ENCODE peak calls at places on chromosomes 7 and 10, in nine cellular contexts. One of them, this sample, is unnamed.

GRCh38 chr7:15525652-15526263 is 36.1 kb downstream of the AGMO start:
- DNase-seq in NCI-H1417: no peak
- DNase-seq in NCI-H446: no peak
- DNase-seq in GM23338: no peak
- DNase-seq in T-helper 2 cell: no peak
- DNase-seq in neural progenitor cell: no peak
- DNase-seq in stimulated activated CD8-positive, alpha-beta memory T cell treated with anti-CD3 and anti-CD28 coated beads, Interleukin-4, amount 100 ng/mL, for 24 hours: no peak
- DNase-seq in activated CD4-positive, alpha-beta T cell treated with anti-CD3 and anti-CD28 coated beads for 4 hours: no peak
- DNase-seq in effector memory CD4-positive, alpha-beta T cell: no peak
- DNase-seq in this sample: no peak

GRCh38 chr10:59865101-59865500 is 41.3 kb downstream of the CCDC6 start:
- DNase-seq in GM23338: peak; percentile 81
- DNase-seq in NCI-H1417: peak; percentile 49
- DNase-seq in stimulated activated CD8-positive, alpha-beta memory T cell treated with anti-CD3 and anti-CD28 coated beads, Interleukin-4, amount 100 ng/mL, for 24 hours: no peak
- DNase-seq in T-helper 2 cell: no peak
- DNase-seq in neural progenitor cell: peak; percentile 33
- DNase-seq in activated CD4-positive, alpha-beta T cell treated with anti-CD3 and anti-CD28 coated beads for 4 hours: no peak
- DNase-seq in effector memory CD4-positive, alpha-beta T cell: no peak
- DNase-seq in NCI-H446: no peak
- DNase-seq in this sample: peak; percentile 25

GRCh38 chr10:36256166-36256565 is 614.1 kb upstream of the FZD8 start:
- DNase-seq in activated CD4-positive, alpha-beta T cell treated with anti-CD3 and anti-CD28 coated beads for 4 hours: no peak
- DNase-seq in stimulated activated CD8-positive, alpha-beta memory T cell treated with anti-CD3 and anti-CD28 coated beads, Interleukin-4, amount 100 ng/mL, for 24 hours: no peak
- DNase-seq in NCI-H1417: no peak
- DNase-seq in GM23338: no peak
- DNase-seq in effector memory CD4-positive, alpha-beta T cell: no peak
- DNase-seq in NCI-H446: peak; percentile 23
- DNase-seq in T-helper 2 cell: no peak
- DNase-seq in neural progenitor cell: no peak
- DNase-seq in this sample: no peak

GRCh38 chr10:58280982-58281752 is 12.2 kb downstream of the CISD1 start:
- DNase-seq in stimulated activated CD8-positive, alpha-beta memory T cell treated with anti-CD3 and anti-CD28 coated beads, Interleukin-4, amount 100 ng/mL, for 24 hours: no peak
- DNase-seq in NCI-H446: no peak
- DNase-seq in effector memory CD4-positive, alpha-beta T cell: no peak
- DNase-seq in T-helper 2 cell: no peak
- DNase-seq in neural progenitor cell: no peak
- DNase-seq in activated CD4-positive, alpha-beta T cell treated with anti-CD3 and anti-CD28 coated beads for 4 hours: no peak
- DNase-seq in GM23338: no peak
- DNase-seq in NCI-H1417: no peak
- DNase-seq in this sample: no peak

GRCh38 chr10:110221044-110221720 is 13.8 kb downstream of the MXI1 start:
- DNase-seq in neural progenitor cell: no peak
- DNase-seq in effector memory CD4-positive, alpha-beta T cell: no peak
- DNase-seq in activated CD4-positive, alpha-beta T cell treated with anti-CD3 and anti-CD28 coated beads for 4 hours: no peak
- DNase-seq in NCI-H446: no peak
- DNase-seq in stimulated activated CD8-positive, alpha-beta memory T cell treated with anti-CD3 and anti-CD28 coated beads, Interleukin-4, amount 100 ng/mL, for 24 hours: no peak
- DNase-seq in T-helper 2 cell: no peak
- DNase-seq in GM23338: no peak
- DNase-seq in NCI-H1417: no peak
- DNase-seq in this sample: no peak

GRCh38 chr10:119367841-119368549 is 160.6 kb downstream of the GRK5 start:
- DNase-seq in NCI-H446: no peak
- DNase-seq in activated CD4-positive, alpha-beta T cell treated with anti-CD3 and anti-CD28 coated beads for 4 hours: no peak
- DNase-seq in effector memory CD4-positive, alpha-beta T cell: no peak
- DNase-seq in stimulated activated CD8-positive, alpha-beta memory T cell treated with anti-CD3 and anti-CD28 coated beads, Interleukin-4, amount 100 ng/mL, for 24 hours: no peak
- DNase-seq in GM23338: no peak
- DNase-seq in NCI-H1417: no peak
- DNase-seq in T-helper 2 cell: no peak
- DNase-seq in neural progenitor cell: no peak
- DNase-seq in this sample: no peak

GRCh38 chr7:1458676-1459511 is at the start of gene MICALL2:
- DNase-seq in NCI-H446: peak; percentile 79
- DNase-seq in activated CD4-positive, alpha-beta T cell treated with anti-CD3 and anti-CD28 coated beads for 4 hours: no peak
- DNase-seq in NCI-H1417: peak; percentile 62
- DNase-seq in GM23338: no peak
- DNase-seq in effector memory CD4-positive, alpha-beta T cell: peak; percentile 17
- DNase-seq in T-helper 2 cell: no peak
- DNase-seq in neural progenitor cell: peak; percentile 55
- DNase-seq in stimulated activated CD8-positive, alpha-beta memory T cell treated with anti-CD3 and anti-CD28 coated beads, Interleukin-4, amount 100 ng/mL, for 24 hours: no peak
- DNase-seq in this sample: no peak

GRCh38 chr10:69392481-69393000 is 24.2 kb downstream of the TACR2 start:
- DNase-seq in T-helper 2 cell: peak; percentile 68
- DNase-seq in NCI-H1417: peak; percentile 89
- DNase-seq in stimulated activated CD8-positive, alpha-beta memory T cell treated with anti-CD3 and anti-CD28 coated beads, Interleukin-4, amount 100 ng/mL, for 24 hours: peak; percentile 64
- DNase-seq in neural progenitor cell: peak; percentile 92
- DNase-seq in NCI-H446: peak; percentile 73
- DNase-seq in GM23338: peak; percentile 97
- DNase-seq in effector memory CD4-positive, alpha-beta T cell: peak; percentile 65
- DNase-seq in activated CD4-positive, alpha-beta T cell treated with anti-CD3 and anti-CD28 coated beads for 4 hours: peak; percentile 74
- DNase-seq in this sample: peak; percentile 77

GRCh38 chr7:16590424-16590823 is 55.1 kb downstream of the ANKMY2 start:
- DNase-seq in neural progenitor cell: no peak
- DNase-seq in GM23338: no peak
- DNase-seq in activated CD4-positive, alpha-beta T cell treated with anti-CD3 and anti-CD28 coated beads for 4 hours: no peak
- DNase-seq in NCI-H446: no peak
- DNase-seq in stimulated activated CD8-positive, alpha-beta memory T cell treated with anti-CD3 and anti-CD28 coated beads, Interleukin-4, amount 100 ng/mL, for 24 hours: no peak
- DNase-seq in T-helper 2 cell: no peak
- DNase-seq in NCI-H1417: peak; percentile 21
- DNase-seq in effector memory CD4-positive, alpha-beta T cell: no peak
- DNase-seq in this sample: no peak